ENCODE peak calls at places on chromosomes 7 and 10, in ten cellular contexts. X is stomach, V is SK-N-SH, R is GM12878, W is spleen, Z is GM12891, Q is upper lobe of left lung, M is GM23338, O is prostate gland, C is transverse colon. P is an unnamed sample.

GRCh38 chr10:35379226-35380137 is 43.2 kb downstream of the CCNY start:
- DNase-seq in X (no peak), V (no peak), R (peak; percentile 60), W (peak; percentile 89), Z (no peak), Q (no peak), M (peak; percentile 67), O (no peak), C (no peak), P (no peak)

GRCh38 chr7:33921216-33921938 is 16.0 kb downstream of the BMPER start:
- DNase-seq in X (peak; percentile 35), V (no peak), R (no peak), W (no peak), Z (no peak), Q (peak; percentile 9), M (no peak), O (no peak), C (peak; percentile 42), P (no peak)

GRCh38 chr7:24820730-24821044 is 63.4 kb upstream of the GSDME start:
- DNase-seq in X (no peak), V (no peak), R (no peak), W (no peak), Z (no peak), Q (no peak), M (no peak), O (no peak), C (no peak), P (no peak)

GRCh38 chr7:68904635-68905034 is 693.6 kb upstream of the AUTS2 start:
- DNase-seq in X (no peak), V (no peak), R (no peak), W (no peak), Z (no peak), Q (no peak), M (no peak), O (no peak), C (no peak), P (no peak)

GRCh38 chr7:157404845-157405481 is 68.2 kb downstream of the DNAJB6 start:
- DNase-seq in X (no peak), V (peak; percentile 82), R (no peak), W (peak; percentile 78), Z (no peak), Q (no peak), M (no peak), O (no peak), C (no peak), P (no peak)

GRCh38 chr10:1297566-1298301 is 241.5 kb downstream of the WDR37 start:
- DNase-seq in X (no peak), V (peak; percentile 59), R (no peak), W (no peak), Z (no peak), Q (no peak), M (peak; percentile 81), O (no peak), C (no peak), P (no peak)

GRCh38 chr10:132862485-132863420 is 76.8 kb upstream of the NKX6-2 start:
- DNase-seq in X (peak; percentile 24), V (no peak), R (no peak), W (peak; percentile 63), Z (no peak), Q (peak; percentile 52), M (no peak), O (no peak), C (peak; percentile 4), P (no peak)

GRCh38 chr10:24944512-24945255 is 7.7 kb downstream of the PRTFDC1 start:
- DNase-seq in X (peak; percentile 52), V (no peak), R (no peak), W (no peak), Z (no peak), Q (no peak), M (no peak), O (no peak), C (peak; percentile 69), P (no peak)

GRCh38 chr10:21020545-21020944 is 123.4 kb upstream of the NEBL start:
- DNase-seq in X (peak; percentile 32), V (peak; percentile 19), R (peak; percentile 21), W (no peak), Z (peak; percentile 30), Q (no peak), M (peak; percentile 82), O (no peak), C (peak; percentile 14), P (peak; percentile 25)

GRCh38 chr10:110667620-110668343 is 23.6 kb downstream of the RBM20 start:
- DNase-seq in X (no peak), V (no peak), R (no peak), W (no peak), Z (no peak), Q (no peak), M (peak; percentile 88), O (no peak), C (no peak), P (no peak)

GRCh38 chr7:101390901-101391301 is 28.2 kb downstream of the COL26A1 start:
- DNase-seq in X (no peak), V (peak; percentile 87), R (peak; percentile 60), W (peak; percentile 88), Z (peak; percentile 71), Q (no peak), M (peak; percentile 67), O (no peak), C (peak; percentile 23), P (peak; percentile 59)

GRCh38 chr7:22655781-22656180 is 71.2 kb upstream of the IL6 start:
- DNase-seq in X (no peak), V (no peak), R (no peak), W (no peak), Z (no peak), Q (no peak), M (no peak), O (no peak), C (no peak), P (no peak)

DNA sequence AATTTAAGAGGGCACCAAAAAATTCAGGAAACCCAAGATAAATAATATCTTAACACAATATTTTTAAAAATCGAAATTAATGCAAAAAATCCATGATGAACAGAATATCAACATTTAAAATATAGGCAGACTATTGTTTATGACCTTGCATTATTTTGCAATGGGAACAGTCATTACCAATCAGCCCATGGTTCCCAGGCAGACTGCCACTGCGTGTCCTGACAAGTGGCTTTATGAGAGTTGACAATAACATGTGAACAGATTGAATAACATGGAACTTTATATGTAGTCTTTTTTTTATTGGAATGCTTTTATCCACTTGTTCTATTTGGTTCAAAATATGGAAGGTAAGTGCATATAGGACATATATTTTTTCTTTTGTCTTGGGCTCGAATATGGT is 3.1 kb upstream of the AVPI1 start:
- DNase-seq in X (no peak), V (no peak), R (no peak), W (peak; percentile 15), Z (no peak), Q (no peak), M (no peak), O (peak; percentile 81), C (no peak), P (no peak)
- TF ChIP-seq POLR2AphosphoS5 in X (no peak), V (no peak), R (no peak), W (no peak), Z (no peak), Q (no peak), M (no peak), O (peak; percentile 92), C (no peak), P (no peak)

GRCh38 chr7:116592445-116592844 is 67.6 kb downstream of the CAV1 start:
- DNase-seq in X (peak; percentile 48), V (no peak), R (no peak), W (no peak), Z (no peak), Q (no peak), M (no peak), O (no peak), C (peak; percentile 45), P (no peak)
- TF ChIP-seq POLR2AphosphoS5 in X (no peak), V (no peak), R (no peak), W (peak; percentile 78), Z (no peak), Q (no peak), M (no peak), O (no peak), C (no peak), P (no peak)

GRCh38 chr7:100154651-100155491 is 3.7 kb downstream of the TRAPPC14 start:
- DNase-seq in X (no peak), V (no peak), R (no peak), W (peak; percentile 79), Z (no peak), Q (peak; percentile 68), M (no peak), O (no peak), C (peak; percentile 80), P (no peak)
- TF ChIP-seq POLR2AphosphoS5 in X (no peak), V (no peak), R (no peak), W (peak; percentile 12), Z (no peak), Q (no peak), M (no peak), O (no peak), C (no peak), P (no peak)

GRCh38 chr10:44195120-44196007 is 189.5 kb downstream of the CXCL12 start:
- DNase-seq in X (peak; percentile 44), V (no peak), R (no peak), W (no peak), Z (no peak), Q (no peak), M (no peak), O (peak; percentile 33), C (peak; percentile 47), P (no peak)
- TF ChIP-seq POLR2AphosphoS5 in X (no peak), V (no peak), R (no peak), W (no peak), Z (no peak), Q (no peak), M (no peak), O (peak; percentile 59), C (peak; percentile 39), P (no peak)